ENCODE peak calls at places on chromosomes 12 and 14, in eight cellular contexts. One of them, this sample, is unnamed.
A peak's percentile ranks its signal among the peaks of the same experiment; 100 is the strongest.

GRCh38 chr14:63438065-63438757 is 105.0 kb downstream of the PPP2R5E start:
- DNase-seq in sigmoid colon: peak; percentile 85
- DNase-seq in hepatocyte: peak; percentile 58
- DNase-seq in effector memory CD4-positive, alpha-beta T cell: no peak
- DNase-seq in fibroblast of lung: peak; percentile 87
- DNase-seq in body of pancreas: peak; percentile 80
- DNase-seq in CD4-positive, CD25-positive, alpha-beta regulatory T cell: no peak
- DNase-seq in CD8-positive, alpha-beta T cell: no peak
- DNase-seq in this sample: peak; percentile 33

GRCh38 chr14:87014854-87015253 is 978.1 kb downstream of the GALC start:
- DNase-seq in sigmoid colon: no peak
- DNase-seq in hepatocyte: no peak
- DNase-seq in effector memory CD4-positive, alpha-beta T cell: no peak
- DNase-seq in fibroblast of lung: no peak
- DNase-seq in body of pancreas: no peak
- DNase-seq in CD4-positive, CD25-positive, alpha-beta regulatory T cell: no peak
- DNase-seq in CD8-positive, alpha-beta T cell: no peak
- DNase-seq in this sample: no peak

GRCh38 chr14:40058916-40059897 is 627.0 kb upstream of the FBXO33 start:
- DNase-seq in sigmoid colon: no peak
- DNase-seq in hepatocyte: peak; percentile 6
- DNase-seq in effector memory CD4-positive, alpha-beta T cell: no peak
- DNase-seq in fibroblast of lung: no peak
- DNase-seq in body of pancreas: no peak
- DNase-seq in CD4-positive, CD25-positive, alpha-beta regulatory T cell: no peak
- DNase-seq in CD8-positive, alpha-beta T cell: no peak
- DNase-seq in this sample: no peak

GRCh38 chr12:6939187-6939540 is 4.5 kb upstream of the RNU7-1 start:
- DNase-seq in sigmoid colon: no peak
- DNase-seq in hepatocyte: no peak
- DNase-seq in effector memory CD4-positive, alpha-beta T cell: no peak
- DNase-seq in fibroblast of lung: no peak
- DNase-seq in body of pancreas: no peak
- DNase-seq in CD4-positive, CD25-positive, alpha-beta regulatory T cell: no peak
- DNase-seq in CD8-positive, alpha-beta T cell: no peak
- DNase-seq in this sample: no peak

GRCh38 chr12:109770104-109770860 is 56.7 kb downstream of the FAM222A start:
- DNase-seq in sigmoid colon: peak; percentile 56
- DNase-seq in hepatocyte: no peak
- DNase-seq in effector memory CD4-positive, alpha-beta T cell: no peak
- DNase-seq in fibroblast of lung: no peak
- DNase-seq in body of pancreas: no peak
- DNase-seq in CD4-positive, CD25-positive, alpha-beta regulatory T cell: no peak
- DNase-seq in CD8-positive, alpha-beta T cell: no peak
- DNase-seq in this sample: no peak

GRCh38 chr12:94545937-94546771 is 86.5 kb upstream of the CEP83 start:
- DNase-seq in sigmoid colon: no peak
- DNase-seq in hepatocyte: peak; percentile 82
- DNase-seq in effector memory CD4-positive, alpha-beta T cell: no peak
- DNase-seq in fibroblast of lung: peak; percentile 80
- DNase-seq in body of pancreas: peak; percentile 45
- DNase-seq in CD4-positive, CD25-positive, alpha-beta regulatory T cell: no peak
- DNase-seq in CD8-positive, alpha-beta T cell: no peak
- DNase-seq in this sample: no peak

GRCh38 chr12:95365912-95366311 is 108.0 kb upstream of the METAP2 start:
- DNase-seq in sigmoid colon: no peak
- DNase-seq in hepatocyte: no peak
- DNase-seq in effector memory CD4-positive, alpha-beta T cell: no peak
- DNase-seq in fibroblast of lung: no peak
- DNase-seq in body of pancreas: no peak
- DNase-seq in CD4-positive, CD25-positive, alpha-beta regulatory T cell: no peak
- DNase-seq in CD8-positive, alpha-beta T cell: no peak
- DNase-seq in this sample: no peak

GRCh38 chr14:100891501-100892445 is 11.7 kb downstream of the RTL1 start:
- DNase-seq in sigmoid colon: peak; percentile 29
- DNase-seq in hepatocyte: no peak
- DNase-seq in effector memory CD4-positive, alpha-beta T cell: no peak
- DNase-seq in fibroblast of lung: no peak
- DNase-seq in body of pancreas: no peak
- DNase-seq in CD4-positive, CD25-positive, alpha-beta regulatory T cell: no peak
- DNase-seq in CD8-positive, alpha-beta T cell: no peak
- DNase-seq in this sample: no peak

GRCh38 chr14:66381765-66382164 is 104.4 kb upstream of the CCDC196 start:
- DNase-seq in sigmoid colon: no peak
- DNase-seq in hepatocyte: no peak
- DNase-seq in effector memory CD4-positive, alpha-beta T cell: no peak
- DNase-seq in fibroblast of lung: no peak
- DNase-seq in body of pancreas: no peak
- DNase-seq in CD4-positive, CD25-positive, alpha-beta regulatory T cell: no peak
- DNase-seq in CD8-positive, alpha-beta T cell: no peak
- DNase-seq in this sample: no peak

GRCh38 chr12:76037130-76038105 is 5.8 kb upstream of the PHLDA1 start:
- DNase-seq in sigmoid colon: no peak
- DNase-seq in hepatocyte: peak; percentile 84
- DNase-seq in effector memory CD4-positive, alpha-beta T cell: peak; percentile 15
- DNase-seq in fibroblast of lung: peak; percentile 93
- DNase-seq in body of pancreas: peak; percentile 51
- DNase-seq in CD4-positive, CD25-positive, alpha-beta regulatory T cell: no peak
- DNase-seq in CD8-positive, alpha-beta T cell: no peak
- DNase-seq in this sample: no peak

GRCh38 chr14:20477211-20477876 is 8.1 kb downstream of the PNP start:
- DNase-seq in sigmoid colon: no peak
- DNase-seq in hepatocyte: no peak
- DNase-seq in effector memory CD4-positive, alpha-beta T cell: peak; percentile 26
- DNase-seq in fibroblast of lung: peak; percentile 14
- DNase-seq in body of pancreas: peak; percentile 44
- DNase-seq in CD4-positive, CD25-positive, alpha-beta regulatory T cell: no peak
- DNase-seq in CD8-positive, alpha-beta T cell: no peak
- DNase-seq in this sample: no peak

DNA sequence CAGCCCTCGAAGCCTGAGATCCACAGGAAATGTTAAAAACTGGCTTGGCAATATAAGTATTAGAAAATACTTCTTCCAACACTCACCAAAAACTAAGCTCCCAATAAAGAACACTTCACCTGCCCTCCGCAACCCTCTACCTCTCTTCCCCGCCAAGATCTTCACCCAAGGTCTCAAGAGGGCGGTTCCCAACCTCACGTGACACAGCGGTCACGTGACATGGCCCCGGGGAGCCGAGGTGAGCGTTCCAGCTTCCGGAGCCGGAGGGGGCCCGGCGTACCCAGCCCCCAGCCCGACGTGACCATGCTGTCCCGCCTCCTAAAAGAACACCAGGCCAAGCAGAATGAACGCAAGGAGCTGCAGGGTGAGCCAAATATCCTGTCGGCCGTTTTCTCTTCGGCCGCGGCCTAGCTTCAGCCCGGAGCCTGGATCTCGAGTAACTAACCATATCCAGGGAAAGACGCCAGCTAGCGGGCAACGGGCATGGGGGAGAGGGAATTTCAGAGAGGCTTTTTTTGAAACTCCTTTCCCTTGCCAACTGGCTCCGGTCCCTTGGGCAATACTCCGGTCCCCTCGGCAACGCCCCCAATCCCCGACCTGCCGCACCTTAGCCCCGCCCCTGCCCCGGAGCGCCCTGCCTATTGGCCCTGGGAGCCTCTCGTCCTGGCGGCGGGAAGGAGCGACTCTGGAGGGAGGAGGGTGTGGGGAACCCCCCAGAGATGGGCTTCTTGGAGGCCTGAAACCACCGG is at the start of gene BLOC1S1:
- DNase-seq in sigmoid colon: peak; percentile 98
- DNase-seq in hepatocyte: peak; percentile 95
- DNase-seq in effector memory CD4-positive, alpha-beta T cell: peak; percentile 94
- DNase-seq in fibroblast of lung: peak; percentile 96
- DNase-seq in body of pancreas: peak; percentile 96
- DNase-seq in CD4-positive, CD25-positive, alpha-beta regulatory T cell: peak; percentile 93
- DNase-seq in CD8-positive, alpha-beta T cell: peak; percentile 80
- DNase-seq in this sample: peak; percentile 97
- H3K4me1 ChIP-seq in sigmoid colon: peaks cover 87% of the 10 kb centered on the region
- H3K4me1 ChIP-seq in hepatocyte: peaks cover 25% of the 10 kb centered on the region
- H3K4me1 ChIP-seq in effector memory CD4-positive, alpha-beta T cell: peaks cover 21% of the 10 kb centered on the region
- H3K4me1 ChIP-seq in fibroblast of lung: peaks cover 63% of the 10 kb centered on the region
- H3K4me1 ChIP-seq in body of pancreas: peaks cover 55% of the 10 kb centered on the region
- H3K4me1 ChIP-seq in CD4-positive, CD25-positive, alpha-beta regulatory T cell: peaks cover 37% of the 10 kb centered on the region
- H3K4me1 ChIP-seq in CD8-positive, alpha-beta T cell: peaks cover 23% of the 10 kb centered on the region
- H3K4me1 ChIP-seq in this sample: peaks cover 83% of the 10 kb centered on the region

GRCh38 chr14:94342334-94342934 is 19.3 kb upstream of the SERPINA6 start:
- DNase-seq in sigmoid colon: peak; percentile 89
- DNase-seq in hepatocyte: peak; percentile 92
- DNase-seq in effector memory CD4-positive, alpha-beta T cell: no peak
- DNase-seq in fibroblast of lung: peak; percentile 100
- DNase-seq in body of pancreas: peak; percentile 94
- DNase-seq in CD4-positive, CD25-positive, alpha-beta regulatory T cell: no peak
- DNase-seq in CD8-positive, alpha-beta T cell: no peak
- DNase-seq in this sample: peak; percentile 76

GRCh38 chr14:94341654-94342333 is 18.7 kb upstream of the SERPINA6 start:
- DNase-seq in sigmoid colon: no peak
- DNase-seq in hepatocyte: no peak
- DNase-seq in effector memory CD4-positive, alpha-beta T cell: no peak
- DNase-seq in fibroblast of lung: no peak
- DNase-seq in body of pancreas: no peak
- DNase-seq in CD4-positive, CD25-positive, alpha-beta regulatory T cell: no peak
- DNase-seq in CD8-positive, alpha-beta T cell: no peak
- DNase-seq in this sample: no peak

GRCh38 chr14:94345344-94346072 is 22.4 kb upstream of the SERPINA6 start:
- DNase-seq in sigmoid colon: no peak
- DNase-seq in hepatocyte: peak; percentile 78
- DNase-seq in effector memory CD4-positive, alpha-beta T cell: no peak
- DNase-seq in fibroblast of lung: peak; percentile 88
- DNase-seq in body of pancreas: no peak
- DNase-seq in CD4-positive, CD25-positive, alpha-beta regulatory T cell: no peak
- DNase-seq in CD8-positive, alpha-beta T cell: no peak
- DNase-seq in this sample: no peak

GRCh38 chr14:94344389-94344788 is 21.3 kb upstream of the SERPINA6 start:
- DNase-seq in sigmoid colon: no peak
- DNase-seq in hepatocyte: no peak
- DNase-seq in effector memory CD4-positive, alpha-beta T cell: no peak
- DNase-seq in fibroblast of lung: no peak
- DNase-seq in body of pancreas: no peak
- DNase-seq in CD4-positive, CD25-positive, alpha-beta regulatory T cell: no peak
- DNase-seq in CD8-positive, alpha-beta T cell: no peak
- DNase-seq in this sample: no peak

GRCh38 chr14:94343238-94343637 is 20.1 kb upstream of the SERPINA6 start:
- DNase-seq in sigmoid colon: no peak
- DNase-seq in hepatocyte: no peak
- DNase-seq in effector memory CD4-positive, alpha-beta T cell: no peak
- DNase-seq in fibroblast of lung: no peak
- DNase-seq in body of pancreas: no peak
- DNase-seq in CD4-positive, CD25-positive, alpha-beta regulatory T cell: no peak
- DNase-seq in CD8-positive, alpha-beta T cell: no peak
- DNase-seq in this sample: no peak
- H3K27ac ChIP-seq in sigmoid colon: no peak overlapping the region
- H3K27ac ChIP-seq in hepatocyte: no peak overlapping the region
- H3K27ac ChIP-seq in effector memory CD4-positive, alpha-beta T cell: no peak overlapping the region
- H3K27ac ChIP-seq in fibroblast of lung: no peak overlapping the region
- H3K27ac ChIP-seq in body of pancreas: no peak overlapping the region
- H3K27ac ChIP-seq in CD4-positive, CD25-positive, alpha-beta regulatory T cell: no peak overlapping the region
- H3K27ac ChIP-seq in CD8-positive, alpha-beta T cell: no peak overlapping the region
- H3K27ac ChIP-seq in this sample: no peak overlapping the region

GRCh38 chr12:53076461-53076860 is 2.7 kb downstream of the SPRYD3 start:
- DNase-seq in sigmoid colon: peak; percentile 56
- DNase-seq in hepatocyte: no peak
- DNase-seq in effector memory CD4-positive, alpha-beta T cell: no peak
- DNase-seq in fibroblast of lung: no peak
- DNase-seq in body of pancreas: no peak
- DNase-seq in CD4-positive, CD25-positive, alpha-beta regulatory T cell: no peak
- DNase-seq in CD8-positive, alpha-beta T cell: no peak
- DNase-seq in this sample: no peak

GRCh38 chr12:53074999-53075370 is 4.2 kb downstream of the SPRYD3 start:
- DNase-seq in sigmoid colon: peak; percentile 61
- DNase-seq in hepatocyte: no peak
- DNase-seq in effector memory CD4-positive, alpha-beta T cell: no peak
- DNase-seq in fibroblast of lung: no peak
- DNase-seq in body of pancreas: no peak
- DNase-seq in CD4-positive, CD25-positive, alpha-beta regulatory T cell: no peak
- DNase-seq in CD8-positive, alpha-beta T cell: no peak
- DNase-seq in this sample: no peak

GRCh38 chr12:53071591-53072551 is 7.3 kb downstream of the SPRYD3 start:
- DNase-seq in sigmoid colon: peak; percentile 95
- DNase-seq in hepatocyte: peak; percentile 49
- DNase-seq in effector memory CD4-positive, alpha-beta T cell: no peak
- DNase-seq in fibroblast of lung: peak; percentile 73
- DNase-seq in body of pancreas: no peak
- DNase-seq in CD4-positive, CD25-positive, alpha-beta regulatory T cell: no peak
- DNase-seq in CD8-positive, alpha-beta T cell: no peak
- DNase-seq in this sample: peak; percentile 82

GRCh38 chr12:53073881-53074280 is 5.3 kb downstream of the SPRYD3 start:
- DNase-seq in sigmoid colon: peak; percentile 89
- DNase-seq in hepatocyte: no peak
- DNase-seq in effector memory CD4-positive, alpha-beta T cell: no peak
- DNase-seq in fibroblast of lung: no peak
- DNase-seq in body of pancreas: no peak
- DNase-seq in CD4-positive, CD25-positive, alpha-beta regulatory T cell: no peak
- DNase-seq in CD8-positive, alpha-beta T cell: no peak
- DNase-seq in this sample: peak; percentile 28

GRCh38 chr12:53074290-53074998 is 4.7 kb downstream of the SPRYD3 start:
- DNase-seq in sigmoid colon: peak; percentile 72
- DNase-seq in hepatocyte: no peak
- DNase-seq in effector memory CD4-positive, alpha-beta T cell: no peak
- DNase-seq in fibroblast of lung: no peak
- DNase-seq in body of pancreas: no peak
- DNase-seq in CD4-positive, CD25-positive, alpha-beta regulatory T cell: no peak
- DNase-seq in CD8-positive, alpha-beta T cell: no peak
- DNase-seq in this sample: peak; percentile 18
- H3K4me1 ChIP-seq in sigmoid colon: peaks cover 68% of the 10 kb centered on the region
- H3K4me1 ChIP-seq in hepatocyte: peaks cover 21% of the 10 kb centered on the region
- H3K4me1 ChIP-seq in effector memory CD4-positive, alpha-beta T cell: peaks cover 13% of the 10 kb centered on the region
- H3K4me1 ChIP-seq in fibroblast of lung: peaks cover 19% of the 10 kb centered on the region
- H3K4me1 ChIP-seq in body of pancreas: peaks cover 42% of the 10 kb centered on the region
- H3K4me1 ChIP-seq in CD4-positive, CD25-positive, alpha-beta regulatory T cell: peaks cover 20% of the 10 kb centered on the region
- H3K4me1 ChIP-seq in CD8-positive, alpha-beta T cell: peaks cover 13% of the 10 kb centered on the region
- H3K4me1 ChIP-seq in this sample: peaks cover 33% of the 10 kb centered on the region

GRCh38 chr14:33682746-33683145 is 268.1 kb downstream of the EGLN3 start:
- DNase-seq in sigmoid colon: peak; percentile 72
- DNase-seq in hepatocyte: no peak
- DNase-seq in effector memory CD4-positive, alpha-beta T cell: no peak
- DNase-seq in fibroblast of lung: peak; percentile 96
- DNase-seq in body of pancreas: peak; percentile 19
- DNase-seq in CD4-positive, CD25-positive, alpha-beta regulatory T cell: no peak
- DNase-seq in CD8-positive, alpha-beta T cell: no peak
- DNase-seq in this sample: peak; percentile 50

GRCh38 chr14:33679025-33679424 is 271.8 kb downstream of the EGLN3 start:
- DNase-seq in sigmoid colon: no peak
- DNase-seq in hepatocyte: no peak
- DNase-seq in effector memory CD4-positive, alpha-beta T cell: no peak
- DNase-seq in fibroblast of lung: no peak
- DNase-seq in body of pancreas: no peak
- DNase-seq in CD4-positive, CD25-positive, alpha-beta regulatory T cell: no peak
- DNase-seq in CD8-positive, alpha-beta T cell: no peak
- DNase-seq in this sample: no peak

GRCh38 chr14:33678012-33678411 is 272.9 kb downstream of the EGLN3 start:
- DNase-seq in sigmoid colon: no peak
- DNase-seq in hepatocyte: no peak
- DNase-seq in effector memory CD4-positive, alpha-beta T cell: no peak
- DNase-seq in fibroblast of lung: no peak
- DNase-seq in body of pancreas: no peak
- DNase-seq in CD4-positive, CD25-positive, alpha-beta regulatory T cell: no peak
- DNase-seq in CD8-positive, alpha-beta T cell: no peak
- DNase-seq in this sample: no peak

GRCh38 chr14:33680873-33681272 is 270.0 kb downstream of the EGLN3 start:
- DNase-seq in sigmoid colon: no peak
- DNase-seq in hepatocyte: no peak
- DNase-seq in effector memory CD4-positive, alpha-beta T cell: no peak
- DNase-seq in fibroblast of lung: no peak
- DNase-seq in body of pancreas: no peak
- DNase-seq in CD4-positive, CD25-positive, alpha-beta regulatory T cell: no peak
- DNase-seq in CD8-positive, alpha-beta T cell: no peak
- DNase-seq in this sample: no peak

GRCh38 chr14:33679461-33680225 is 271.2 kb downstream of the EGLN3 start:
- DNase-seq in sigmoid colon: no peak
- DNase-seq in hepatocyte: no peak
- DNase-seq in effector memory CD4-positive, alpha-beta T cell: no peak
- DNase-seq in fibroblast of lung: no peak
- DNase-seq in body of pancreas: no peak
- DNase-seq in CD4-positive, CD25-positive, alpha-beta regulatory T cell: no peak
- DNase-seq in CD8-positive, alpha-beta T cell: no peak
- DNase-seq in this sample: no peak
- H3K27ac ChIP-seq in sigmoid colon: no peak overlapping the region
- H3K27ac ChIP-seq in hepatocyte: no peak overlapping the region
- H3K27ac ChIP-seq in effector memory CD4-positive, alpha-beta T cell: no peak overlapping the region
- H3K27ac ChIP-seq in fibroblast of lung: no peak overlapping the region
- H3K27ac ChIP-seq in body of pancreas: no peak overlapping the region
- H3K27ac ChIP-seq in CD4-positive, CD25-positive, alpha-beta regulatory T cell: no peak overlapping the region
- H3K27ac ChIP-seq in CD8-positive, alpha-beta T cell: no peak overlapping the region
- H3K27ac ChIP-seq in this sample: no peak overlapping the region

This sample was measured in psoas muscle.